ENCODE peak calls at places on chromosomes 6 and 20, in six cellular contexts. One of them, this sample, is unnamed.

GRCh38 chr6:143224516-143224915 is 163.8 kb downstream of the AIG1 start:
- DNase-seq in hepatocyte: no peak
- DNase-seq in B cell: no peak
- DNase-seq in GM12865: no peak
- DNase-seq in spleen: no peak
- DNase-seq in MM.1S: no peak
- DNase-seq in this sample: no peak

GRCh38 chr20:51528263-51529026 is 14.1 kb downstream of the NFATC2 start:
- DNase-seq in hepatocyte: no peak
- DNase-seq in B cell: no peak
- DNase-seq in GM12865: peak; percentile 58
- DNase-seq in spleen: no peak
- DNase-seq in MM.1S: no peak
- DNase-seq in this sample: peak; percentile 92

GRCh38 chr6:143934867-143935266 is 70.6 kb downstream of the ZC2HC1B start:
- DNase-seq in hepatocyte: no peak
- DNase-seq in B cell: no peak
- DNase-seq in GM12865: no peak
- DNase-seq in spleen: no peak
- DNase-seq in MM.1S: no peak
- DNase-seq in this sample: no peak

GRCh38 chr6:32244946-32245398 is 21.1 kb upstream of the NOTCH4 start:
- DNase-seq in hepatocyte: peak; percentile 90
- DNase-seq in B cell: peak; percentile 81
- DNase-seq in GM12865: peak; percentile 62
- DNase-seq in spleen: peak; percentile 90
- DNase-seq in MM.1S: peak; percentile 52
- DNase-seq in this sample: peak; percentile 77

GRCh38 chr6:68834561-68834960 is 199.5 kb downstream of the ADGRB3 start:
- DNase-seq in hepatocyte: no peak
- DNase-seq in B cell: no peak
- DNase-seq in GM12865: no peak
- DNase-seq in spleen: no peak
- DNase-seq in MM.1S: no peak
- DNase-seq in this sample: no peak

GRCh38 chr20:36035720-36036119 is 67.3 kb downstream of the CNBD2 start:
- DNase-seq in hepatocyte: no peak
- DNase-seq in B cell: no peak
- DNase-seq in GM12865: no peak
- DNase-seq in spleen: no peak
- DNase-seq in MM.1S: no peak
- DNase-seq in this sample: no peak

GRCh38 chr6:142258305-142258704 is 43.5 kb upstream of the ADGRG6 start:
- DNase-seq in hepatocyte: no peak
- DNase-seq in B cell: no peak
- DNase-seq in GM12865: no peak
- DNase-seq in spleen: no peak
- DNase-seq in MM.1S: no peak
- DNase-seq in this sample: no peak

GRCh38 chr6:52557389-52558265 is 19.2 kb downstream of the TRAM2 start:
- DNase-seq in hepatocyte: no peak
- DNase-seq in B cell: no peak
- DNase-seq in GM12865: no peak
- DNase-seq in spleen: no peak
- DNase-seq in MM.1S: peak; percentile 70
- DNase-seq in this sample: no peak

GRCh38 chr20:18831830-18832229 is 18.2 kb downstream of the SCP2D1 start:
- DNase-seq in hepatocyte: peak; percentile 22
- DNase-seq in B cell: no peak
- DNase-seq in GM12865: no peak
- DNase-seq in spleen: no peak
- DNase-seq in MM.1S: no peak
- DNase-seq in this sample: no peak

GRCh38 chr20:62367483-62368302 is 581 bp upstream of the LAMA5 start:
- DNase-seq in hepatocyte: peak; percentile 72
- DNase-seq in B cell: peak; percentile 72
- DNase-seq in GM12865: peak; percentile 30
- DNase-seq in spleen: no peak
- DNase-seq in MM.1S: no peak
- DNase-seq in this sample: peak; percentile 24

GRCh38 chr20:44361021-44361420 is 5.5 kb downstream of the HNF4A start:
- DNase-seq in hepatocyte: no peak
- DNase-seq in B cell: no peak
- DNase-seq in GM12865: no peak
- DNase-seq in spleen: no peak
- DNase-seq in MM.1S: no peak
- DNase-seq in this sample: no peak

GRCh38 chr6:29984992-29985391 is 42.7 kb downstream of the HLA-A start:
- DNase-seq in hepatocyte: no peak
- DNase-seq in B cell: no peak
- DNase-seq in GM12865: no peak
- DNase-seq in spleen: no peak
- DNase-seq in MM.1S: no peak
- DNase-seq in this sample: no peak

GRCh38 chr6:157760589-157761330 is 62.3 kb upstream of the SNX9 start:
- DNase-seq in hepatocyte: no peak
- DNase-seq in B cell: no peak
- DNase-seq in GM12865: no peak
- DNase-seq in spleen: no peak
- DNase-seq in MM.1S: no peak
- DNase-seq in this sample: peak; percentile 68

GRCh38 chr20:51382986-51383821 is 159.3 kb downstream of the NFATC2 start:
- DNase-seq in hepatocyte: peak; percentile 43
- DNase-seq in B cell: no peak
- DNase-seq in GM12865: no peak
- DNase-seq in spleen: peak; percentile 74
- DNase-seq in MM.1S: no peak
- DNase-seq in this sample: no peak

GRCh38 chr6:141041596-141042087 is 1091.1 kb upstream of the GJE1 start:
- DNase-seq in hepatocyte: no peak
- DNase-seq in B cell: no peak
- DNase-seq in GM12865: no peak
- DNase-seq in spleen: no peak
- DNase-seq in MM.1S: no peak
- DNase-seq in this sample: no peak

GRCh38 chr6:139152088-139152891 is 17.4 kb downstream of the HECA start:
- DNase-seq in hepatocyte: no peak
- DNase-seq in B cell: no peak
- DNase-seq in GM12865: no peak
- DNase-seq in spleen: no peak
- DNase-seq in MM.1S: no peak
- DNase-seq in this sample: no peak

GRCh38 chr6:112439416-112439815 is 92.3 kb downstream of the RFPL4B start:
- DNase-seq in hepatocyte: no peak
- DNase-seq in B cell: no peak
- DNase-seq in GM12865: no peak
- DNase-seq in spleen: no peak
- DNase-seq in MM.1S: no peak
- DNase-seq in this sample: no peak

GRCh38 chr6:133512410-133513016 is 271.4 kb downstream of the EYA4 start:
- DNase-seq in hepatocyte: peak; percentile 65
- DNase-seq in B cell: no peak
- DNase-seq in GM12865: peak; percentile 48
- DNase-seq in spleen: no peak
- DNase-seq in MM.1S: peak; percentile 17
- DNase-seq in this sample: peak; percentile 55

GRCh38 chr6:14671261-14671681 is 553.7 kb downstream of the CD83 start:
- DNase-seq in hepatocyte: no peak
- DNase-seq in B cell: no peak
- DNase-seq in GM12865: no peak
- DNase-seq in spleen: no peak
- DNase-seq in MM.1S: no peak
- DNase-seq in this sample: no peak

GRCh38 chr6:151652338-151652737 is 155.1 kb upstream of the ESR1 start:
- DNase-seq in hepatocyte: no peak
- DNase-seq in B cell: no peak
- DNase-seq in GM12865: no peak
- DNase-seq in spleen: no peak
- DNase-seq in MM.1S: no peak
- DNase-seq in this sample: no peak

GRCh38 chr20:32522775-32523612 is 62.1 kb downstream of the NOL4L start:
- DNase-seq in hepatocyte: no peak
- DNase-seq in B cell: no peak
- DNase-seq in GM12865: no peak
- DNase-seq in spleen: peak; percentile 63
- DNase-seq in MM.1S: no peak
- DNase-seq in this sample: peak; percentile 54

GRCh38 chr20:33099842-33100538 is 20.5 kb downstream of the BPIFB4 start:
- DNase-seq in hepatocyte: no peak
- DNase-seq in B cell: no peak
- DNase-seq in GM12865: peak; percentile 31
- DNase-seq in spleen: no peak
- DNase-seq in MM.1S: no peak
- DNase-seq in this sample: no peak

GRCh38 chr6:122476131-122476530 is 4.5 kb upstream of the SERINC1 start:
- DNase-seq in hepatocyte: no peak
- DNase-seq in B cell: no peak
- DNase-seq in GM12865: no peak
- DNase-seq in spleen: no peak
- DNase-seq in MM.1S: peak; percentile 40
- DNase-seq in this sample: no peak

GRCh38 chr6:16872543-16873230 is 111.4 kb upstream of the ATXN1 start:
- DNase-seq in hepatocyte: no peak
- DNase-seq in B cell: no peak
- DNase-seq in GM12865: peak; percentile 11
- DNase-seq in spleen: no peak
- DNase-seq in MM.1S: no peak
- DNase-seq in this sample: no peak

GRCh38 chr20:32336918-32337347 is 21.2 kb upstream of the ASXL1 start:
- DNase-seq in hepatocyte: peak; percentile 65
- DNase-seq in B cell: peak; percentile 18
- DNase-seq in GM12865: peak; percentile 66
- DNase-seq in spleen: no peak
- DNase-seq in MM.1S: peak; percentile 48
- DNase-seq in this sample: no peak

GRCh38 chr6:166341915-166342292 is 441 bp downstream of the SFT2D1 start:
- DNase-seq in hepatocyte: peak; percentile 37
- DNase-seq in B cell: peak; percentile 39
- DNase-seq in GM12865: no peak
- DNase-seq in spleen: no peak
- DNase-seq in MM.1S: no peak
- DNase-seq in this sample: peak; percentile 29

DNA sequence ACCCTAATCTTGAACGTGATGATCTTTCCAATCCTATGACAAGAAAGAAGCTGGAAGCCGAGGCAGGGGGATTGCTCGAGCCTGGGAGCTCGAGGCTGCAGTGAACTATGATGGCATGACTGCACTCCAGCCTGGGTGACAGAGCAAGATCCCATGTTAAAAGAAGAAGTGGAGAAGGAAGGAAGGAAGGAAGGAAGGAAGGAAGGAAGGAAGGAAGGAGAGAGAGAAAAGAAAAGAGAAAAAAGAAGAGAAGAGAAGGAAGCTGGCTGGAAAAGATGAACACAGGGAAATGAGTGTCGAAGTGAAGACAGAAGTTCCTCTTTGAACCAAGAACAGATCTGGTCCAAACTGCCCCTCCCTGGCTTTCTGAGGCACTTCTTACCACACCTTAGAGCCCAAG is 136.0 kb upstream of the PRND start:
- DNase-seq in hepatocyte: no peak
- DNase-seq in B cell: no peak
- DNase-seq in GM12865: no peak
- DNase-seq in spleen: no peak
- DNase-seq in MM.1S: no peak
- DNase-seq in this sample: no peak
- TF ChIP-seq CTCF in hepatocyte: no peak
- TF ChIP-seq CTCF in B cell: no peak
- TF ChIP-seq CTCF in GM12865: no peak
- TF ChIP-seq CTCF in spleen: no peak
- TF ChIP-seq CTCF in MM.1S: no peak
- TF ChIP-seq CTCF in this sample: no peak

DNA sequence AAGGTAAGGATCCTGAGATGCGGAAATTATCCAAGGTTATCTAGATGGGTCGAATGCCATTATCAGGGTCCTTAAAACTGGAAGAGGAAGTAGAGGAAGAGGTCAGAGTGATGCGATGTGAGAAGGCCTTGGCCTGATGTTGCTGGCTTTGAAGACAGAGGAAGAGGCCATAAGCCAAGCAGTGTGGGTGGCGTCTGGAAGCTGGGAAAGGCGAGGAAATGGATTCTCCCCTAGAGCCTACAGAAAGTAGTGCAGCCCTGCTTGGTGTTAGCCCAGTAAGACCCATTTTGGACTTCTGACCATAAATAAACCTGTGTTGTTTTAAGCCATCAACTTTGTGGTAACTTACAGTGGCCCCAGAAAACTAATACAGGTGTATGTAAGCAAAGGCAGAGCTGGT is 2.0 kb downstream of the SRXN1 start:
- DNase-seq in hepatocyte: no peak
- DNase-seq in B cell: no peak
- DNase-seq in GM12865: no peak
- DNase-seq in spleen: no peak
- DNase-seq in MM.1S: no peak
- DNase-seq in this sample: no peak
- TF ChIP-seq CTCF in hepatocyte: no peak
- TF ChIP-seq CTCF in B cell: no peak
- TF ChIP-seq CTCF in GM12865: no peak
- TF ChIP-seq CTCF in spleen: peak; percentile 12
- TF ChIP-seq CTCF in MM.1S: no peak
- TF ChIP-seq CTCF in this sample: no peak

GRCh38 chr6:40573221-40573620 is 13.9 kb downstream of the LRFN2 start:
- DNase-seq in hepatocyte: no peak
- DNase-seq in B cell: no peak
- DNase-seq in GM12865: peak; percentile 37
- DNase-seq in spleen: no peak
- DNase-seq in MM.1S: no peak
- DNase-seq in this sample: no peak

GRCh38 chr6:40579101-40579500 is 8.1 kb downstream of the LRFN2 start:
- DNase-seq in hepatocyte: no peak
- DNase-seq in B cell: no peak
- DNase-seq in GM12865: no peak
- DNase-seq in spleen: no peak
- DNase-seq in MM.1S: no peak
- DNase-seq in this sample: no peak

GRCh38 chr6:40582892-40583291 is 4.3 kb downstream of the LRFN2 start:
- DNase-seq in hepatocyte: no peak
- DNase-seq in B cell: no peak
- DNase-seq in GM12865: no peak
- DNase-seq in spleen: no peak
- DNase-seq in MM.1S: no peak
- DNase-seq in this sample: peak; percentile 35

GRCh38 chr6:40577672-40578071 is 9.5 kb downstream of the LRFN2 start:
- DNase-seq in hepatocyte: no peak
- DNase-seq in B cell: no peak
- DNase-seq in GM12865: no peak
- DNase-seq in spleen: no peak
- DNase-seq in MM.1S: no peak
- DNase-seq in this sample: no peak
- TF ChIP-seq CTCF in hepatocyte: no peak
- TF ChIP-seq CTCF in B cell: no peak
- TF ChIP-seq CTCF in GM12865: no peak
- TF ChIP-seq CTCF in spleen: no peak
- TF ChIP-seq CTCF in MM.1S: no peak
- TF ChIP-seq CTCF in this sample: no peak

DNA sequence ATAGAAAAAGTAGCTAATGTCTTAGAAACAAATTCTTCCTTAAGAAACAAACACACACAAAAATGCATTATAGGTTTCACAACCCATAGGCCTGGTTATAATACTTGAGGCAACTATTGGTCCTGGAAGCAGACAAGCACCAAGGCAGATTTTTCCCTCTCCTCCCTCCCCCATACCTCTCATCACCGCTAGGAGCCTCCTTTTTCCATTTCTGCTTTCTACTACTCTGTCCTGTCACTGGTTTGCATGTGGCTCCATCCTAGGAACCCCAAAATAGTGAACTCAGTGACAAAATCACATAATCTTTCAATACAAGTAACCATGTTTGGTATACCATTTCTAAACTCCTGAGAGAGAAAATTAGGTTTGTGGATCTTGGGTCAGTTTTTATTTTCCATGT is 66.1 kb downstream of the HMGCLL1 start:
- DNase-seq in hepatocyte: no peak
- DNase-seq in B cell: no peak
- DNase-seq in GM12865: no peak
- DNase-seq in spleen: no peak
- DNase-seq in MM.1S: no peak
- DNase-seq in this sample: no peak
- TF ChIP-seq CTCF in hepatocyte: no peak
- TF ChIP-seq CTCF in B cell: no peak
- TF ChIP-seq CTCF in GM12865: peak; percentile 13
- TF ChIP-seq CTCF in spleen: no peak
- TF ChIP-seq CTCF in MM.1S: no peak
- TF ChIP-seq CTCF in this sample: no peak

This sample was measured in activated CD8-positive, alpha-beta T cell treated with anti-CD3 and anti-CD28 coated beads for 36 hours.